ENCODE peak calls at places on chromosome 17, in four cellular contexts. F is AG04450; V is effector memory CD4-positive, alpha-beta T cell; Q is GM04504. K is an unnamed sample.

GRCh38 chr17:66676421-66676820 is 158.5 kb upstream of the CACNG5 start:
- DNase-seq in Q (no peak), V (no peak), F (no peak), K (no peak)

GRCh38 chr17:47996201-47996600 is 25.3 kb downstream of the CDK5RAP3 start:
- DNase-seq in F (no peak), Q (no peak), V (no peak), K (no peak)

GRCh38 chr17:34370997-34371395 is 8.0 kb upstream of the CCL1 start:
- DNase-seq in F (no peak), V (no peak), Q (no peak), K (no peak)

GRCh38 chr17:7479389-7480192 is at the start of gene ZBTB4:
- DNase-seq in Q (peak; percentile 16), F (no peak), V (peak; percentile 63), K (peak; percentile 85)

GRCh38 chr17:75830168-75831031 is 13.8 kb downstream of the UNC13D start:
- DNase-seq in V (no peak), F (no peak), Q (no peak), K (peak; percentile 61)

GRCh38 chr17:48530208-48530886 is 464 bp downstream of the HOXB1 start:
- DNase-seq in V (no peak), F (no peak), Q (no peak), K (no peak)

GRCh38 chr17:18043491-18043890 is 4.3 kb downstream of the GID4 start:
- DNase-seq in V (no peak), F (no peak), Q (no peak), K (no peak)

GRCh38 chr17:69503711-69504110 is 89.2 kb downstream of the MAP2K6 start:
- DNase-seq in Q (no peak), V (no peak), F (no peak), K (no peak)

GRCh38 chr17:69246726-69247375 is 18.2 kb upstream of the ABCA10 start:
- DNase-seq in Q (no peak), V (no peak), F (no peak), K (peak; percentile 13)

GRCh38 chr17:8835631-8836364 is 31.7 kb downstream of the PIK3R6 start:
- DNase-seq in V (no peak), F (no peak), Q (no peak), K (no peak)

GRCh38 chr17:75019146-75019545 is 6.7 kb downstream of the MRPL58 start:
- DNase-seq in F (no peak), Q (no peak), V (no peak), K (no peak)

GRCh38 chr17:40956401-40957254 is 10.1 kb downstream of the KRT39 start:
- DNase-seq in F (peak; percentile 96), V (no peak), Q (peak; percentile 71), K (peak; percentile 57)

GRCh38 chr17:40111221-40112128 is 10.3 kb upstream of the MSL1 start:
- DNase-seq in V (peak; percentile 59), Q (peak; percentile 94), F (peak; percentile 87), K (peak; percentile 86)

GRCh38 chr17:4375039-4375748 is 8.7 kb upstream of the UBE2G1 start:
- DNase-seq in F (no peak), V (no peak), Q (no peak), K (no peak)

GRCh38 chr17:48429638-48430586 is at the start of gene SKAP1:
- DNase-seq in F (no peak), Q (no peak), V (peak; percentile 59), K (no peak)

GRCh38 chr17:14203392-14203791 is 33.3 kb downstream of the CDRT15 start:
- DNase-seq in V (no peak), Q (no peak), F (no peak), K (no peak)

GRCh38 chr17:50569592-50569991 is 9.1 kb downstream of the CACNA1G start:
- DNase-seq in Q (no peak), V (no peak), F (no peak), K (no peak)

GRCh38 chr17:45161288-45162021 is at the start of gene HEXIM2:
- DNase-seq in V (peak; percentile 96), F (peak; percentile 100), Q (peak; percentile 100), K (peak; percentile 97)

GRCh38 chr17:83117594-83117993 is 38.2 kb downstream of the METRNL start:
- DNase-seq in Q (no peak), F (no peak), V (no peak), K (no peak)

GRCh38 chr17:77324227-77324626 is 183.5 kb downstream of the SEC14L1 start:
- DNase-seq in Q (no peak), V (no peak), F (no peak), K (no peak)

GRCh38 chr17:47987240-47987835 is 16.4 kb downstream of the CDK5RAP3 start:
- DNase-seq in V (no peak), F (no peak), Q (no peak), K (peak; percentile 26)

GRCh38 chr17:81143200-81143527 is 22.1 kb upstream of the PVALEF start:
- DNase-seq in Q (no peak), F (no peak), V (no peak), K (no peak)

GRCh38 chr17:80832266-80832676 is 159.4 kb upstream of the CHMP6 start:
- DNase-seq in V (no peak), Q (peak; percentile 70), F (peak; percentile 36), K (peak; percentile 90)

GRCh38 chr17:63419949-63420867 is 25.9 kb downstream of the CYB561 start:
- DNase-seq in F (no peak), V (no peak), Q (no peak), K (no peak)

GRCh38 chr17:36524428-36524876 is 10.2 kb downstream of the MYO19 start:
- DNase-seq in F (no peak), Q (no peak), V (no peak), K (no peak)

GRCh38 chr17:6752068-6752909 is 3.6 kb upstream of the XAF1 start:
- DNase-seq in V (no peak), Q (peak; percentile 100), F (peak; percentile 98), K (peak; percentile 92)

GRCh38 chr17:7022791-7023571 is at the start of gene BCL6B:
- DNase-seq in F (no peak), V (no peak), Q (no peak), K (no peak)

GRCh38 chr17:37555386-37555785 is 53.8 kb downstream of the SYNRG start:
- DNase-seq in Q (no peak), V (no peak), F (no peak), K (no peak)

GRCh38 chr17:27804113-27804512 is 3.8 kb upstream of the NOS2 start:
- DNase-seq in Q (no peak), F (no peak), V (no peak), K (no peak)

GRCh38 chr17:79325707-79326106 is 251.1 kb downstream of the ENGASE start:
- DNase-seq in F (no peak), Q (no peak), V (no peak), K (peak; percentile 46)

GRCh38 chr17:30176845-30177244 is 58.7 kb downstream of the SLC6A4 start:
- DNase-seq in F (no peak), V (no peak), Q (no peak), K (no peak)

GRCh38 chr17:79842656-79843474 is 3.6 kb upstream of the CBX4 start:
- DNase-seq in V (no peak), Q (no peak), F (no peak), K (no peak)

GRCh38 chr17:17729620-17730249 is 48.5 kb downstream of the RAI1 start:
- DNase-seq in Q (no peak), V (peak; percentile 28), F (no peak), K (no peak)